ENCODE peak calls at places on chromosomes 11 and 22, in ten cellular contexts. G is activated CD8-positive, alpha-beta T cell treated with anti-CD3 and anti-CD28 coated beads, Interleukin-2, amount 10 ng/mL, durations not matched to agents 7 days and 5 days; X is C1 segment of cervical spinal cord; V is effector memory CD4-positive, alpha-beta T cell; M is endothelial cell; C is activated T-helper 1 cell treated with anti-CD3 and anti-CD28 coated beads, Interleukin-2, amount 50 U/mL, for 16 hours; Z is DMS79 treated with DMSO at 0.1 percent for 48 hours; B is T-helper 1 cell; A is stimulated activated CD4-positive, alpha-beta T cell treated with anti-CD3 and anti-CD28 coated beads, Interleukin-1b, Interleukin-23, amount 100 ng/mL, for 24 hours; W is fibroblast of villous mesenchyme. L is an unnamed sample.

GRCh38 chr11:9527481-9528140 is 45.9 kb upstream of the WEE1 start:
- DNase-seq in G (no peak), Z (no peak), X (no peak), A (no peak), V (no peak), B (no peak), M (no peak), W (peak), C (no peak), L (no peak)

GRCh38 chr22:38953577-38954413 is 3.6 kb upstream of the APOBEC3A start:
- DNase-seq in W (no peak), X (no peak), C (no peak), G (peak), Z (no peak), A (peak), B (peak), M (no peak), V (peak), L (peak)

GRCh38 chr11:68196219-68196618 is 16.9 kb downstream of the KMT5B start:
- DNase-seq in B (no peak), V (no peak), A (no peak), G (no peak), M (no peak), X (no peak), W (no peak), Z (no peak), C (no peak), L (no peak)

GRCh38 chr11:10021563-10021962 is 272.5 kb downstream of the SBF2 start:
- DNase-seq in W (no peak), M (no peak), Z (no peak), C (no peak), V (no peak), G (no peak), B (no peak), A (no peak), X (no peak), L (no peak)

GRCh38 chr11:68145120-68145866 is 24.1 kb upstream of the CHKA start:
- DNase-seq in W (no peak), G (no peak), C (no peak), A (no peak), X (no peak), M (no peak), Z (no peak), B (no peak), V (no peak), L (no peak)

GRCh38 chr11:16604784-16605439 is 133.5 kb upstream of the C11orf58 start:
- DNase-seq in X (no peak), A (no peak), W (peak), Z (no peak), C (no peak), G (no peak), B (no peak), M (peak), V (no peak), L (no peak)

GRCh38 chr22:29702931-29703594 is 16.7 kb upstream of the CABP7 start:
- DNase-seq in M (no peak), B (no peak), V (no peak), X (peak), A (no peak), Z (peak), W (no peak), C (no peak), G (no peak), L (no peak)

GRCh38 chr11:61752117-61752924 is at the start of gene MYRF:
- DNase-seq in A (peak), G (peak), C (peak), M (peak), B (peak), W (peak), V (peak), Z (peak), X (peak), L (peak)

GRCh38 chr11:83957038-83957900 is 671.1 kb upstream of the CCDC90B start:
- DNase-seq in B (no peak), M (no peak), G (no peak), X (no peak), W (peak), A (no peak), V (no peak), Z (no peak), C (no peak), L (no peak)

GRCh38 chr22:44883011-44883421 is 126.8 kb downstream of the PHF21B start:
- DNase-seq in V (no peak), W (no peak), Z (no peak), B (no peak), X (no peak), A (no peak), C (no peak), M (no peak), G (no peak), L (no peak)

GRCh38 chr11:86671386-86672006 is 920 bp downstream of the ME3 start:
- DNase-seq in G (no peak), B (no peak), W (peak), C (no peak), A (no peak), Z (peak), V (no peak), M (peak), X (peak), L (no peak)

GRCh38 chr11:77619576-77620198 is 17.9 kb downstream of the CLNS1A start:
- DNase-seq in B (peak), X (no peak), Z (peak), C (no peak), V (no peak), G (peak), M (peak), W (peak), A (no peak), L (no peak)

GRCh38 chr22:47086596-47087248 is 324.3 kb downstream of the TBC1D22A start:
- DNase-seq in X (no peak), C (no peak), Z (no peak), W (no peak), B (no peak), A (no peak), M (no peak), V (no peak), G (no peak), L (no peak)

GRCh38 chr11:61277973-61278565 is 17.0 kb downstream of the VWCE start:
- DNase-seq in V (no peak), X (no peak), C (no peak), B (no peak), Z (no peak), A (no peak), M (no peak), W (no peak), G (no peak), L (no peak)

GRCh38 chr22:36528336-36528735 is 630 bp downstream of the EIF3D start:
- DNase-seq in V (no peak), B (peak), A (no peak), M (no peak), X (no peak), C (no peak), W (peak), Z (peak), G (no peak), L (no peak)

GRCh38 chr22:50009765-50010675 is 2.5 kb downstream of the IL17REL start:
- DNase-seq in B (no peak), X (no peak), Z (no peak), M (peak), V (no peak), A (no peak), G (no peak), W (no peak), C (no peak), L (peak)

GRCh38 chr11:58059011-58059358 is 28.2 kb downstream of the OR6Q1 start:
- DNase-seq in M (no peak), G (no peak), W (peak), B (no peak), C (no peak), X (no peak), A (no peak), Z (no peak), V (no peak), L (no peak)

GRCh38 chr11:113681711-113682410 is 24.2 kb downstream of the TMPRSS5 start:
- DNase-seq in G (no peak), V (no peak), W (no peak), X (no peak), Z (peak), A (no peak), B (no peak), M (no peak), C (no peak), L (no peak)

GRCh38 chr11:9002920-9003572 is 755 bp downstream of the NRIP3 start:
- DNase-seq in C (no peak), G (no peak), X (no peak), V (no peak), W (no peak), Z (peak), B (no peak), M (no peak), A (no peak), L (no peak)

GRCh38 chr11:74989269-74989655 is 529 bp downstream of the NEU3 start:
- DNase-seq in A (no peak), B (peak), W (no peak), C (no peak), X (no peak), V (no peak), G (no peak), Z (peak), M (no peak), L (no peak)

GRCh38 chr11:15867886-15868285 is 488.5 kb downstream of the SOX6 start:
- DNase-seq in Z (no peak), A (no peak), X (no peak), B (no peak), C (no peak), W (peak), M (no peak), G (no peak), V (no peak), L (no peak)

GRCh38 chr11:70454197-70454767 is 56.0 kb downstream of the CTTN start:
- DNase-seq in W (no peak), B (no peak), Z (peak), V (no peak), A (no peak), C (no peak), X (no peak), M (no peak), G (no peak), L (no peak)

GRCh38 chr11:47861762-47862161 is 13.6 kb upstream of the NUP160 start:
- DNase-seq in B (no peak), M (no peak), C (no peak), Z (no peak), A (no peak), W (peak), V (no peak), G (no peak), X (no peak), L (no peak)

GRCh38 chr11:116503216-116504160 is 269.3 kb downstream of the BUD13 start:
- DNase-seq in G (no peak), Z (no peak), M (no peak), W (no peak), V (no peak), C (no peak), A (no peak), B (no peak), X (no peak), L (no peak)

GRCh38 chr11:46896719-46897406 is 21.5 kb downstream of the LRP4 start:
- DNase-seq in B (no peak), Z (peak), G (peak), X (no peak), M (no peak), A (no peak), V (no peak), W (peak), C (no peak), L (no peak)

GRCh38 chr22:49010086-49010863 is 817.4 kb downstream of the BRD1 start:
- DNase-seq in X (no peak), M (no peak), C (no peak), W (no peak), A (no peak), G (peak), Z (no peak), V (no peak), B (no peak), L (no peak)

GRCh38 chr11:118939948-118940598 is 14.3 kb upstream of the BCL9L start:
- DNase-seq in X (no peak), B (no peak), G (peak), C (no peak), V (no peak), A (no peak), W (no peak), Z (no peak), M (peak), L (no peak)

GRCh38 chr11:72814831-72815618 is 814 bp downstream of the ATG16L2 start:
- DNase-seq in B (peak), V (no peak), G (peak), Z (peak), M (peak), W (peak), X (no peak), C (no peak), A (no peak), L (no peak)

GRCh38 chr22:23029521-23030228 is 40.6 kb upstream of the GNAZ start:
- DNase-seq in C (no peak), M (no peak), V (no peak), A (no peak), Z (no peak), W (no peak), G (no peak), X (no peak), B (no peak), L (no peak)

GRCh38 chr11:68117896-68118470 is 3.2 kb downstream of the CHKA start:
- DNase-seq in A (no peak), X (no peak), Z (no peak), B (no peak), G (no peak), V (no peak), C (no peak), M (no peak), W (no peak), L (no peak)

GRCh38 chr11:102527701-102528100 is 2.8 kb downstream of the MMP7 start:
- DNase-seq in C (no peak), M (no peak), W (peak), B (no peak), A (no peak), Z (no peak), X (no peak), V (no peak), G (no peak), L (no peak)

GRCh38 chr11:61195710-61196109 is 7.6 kb upstream of the PGA3 start:
- DNase-seq in G (no peak), A (no peak), C (no peak), V (no peak), X (no peak), B (no peak), W (no peak), M (no peak), Z (no peak), L (no peak)

GRCh38 chr11:111922803-111923202 is 4.1 kb downstream of the C11orf52 start:
- DNase-seq in G (no peak), V (no peak), W (peak), M (no peak), B (no peak), X (no peak), A (no peak), Z (no peak), C (no peak), L (no peak)

GRCh38 chr11:68099474-68100405 is 21.4 kb downstream of the CHKA start:
- DNase-seq in M (no peak), Z (peak), W (peak), V (no peak), A (no peak), X (no peak), G (peak), C (no peak), B (peak), L (no peak)

GRCh38 chr22:29102300-29102699 is 29.5 kb downstream of the KREMEN1 start:
- DNase-seq in M (no peak), Z (no peak), X (no peak), G (no peak), B (no peak), C (no peak), A (no peak), W (no peak), V (no peak), L (no peak)

GRCh38 chr11:72522186-72522585 is 87.9 kb upstream of the CLPB start:
- DNase-seq in W (no peak), C (no peak), M (no peak), V (no peak), A (no peak), Z (no peak), B (no peak), X (no peak), G (no peak), L (no peak)

GRCh38 chr22:43183496-43184263 is 3.3 kb downstream of the TTLL12 start:
- DNase-seq in M (no peak), X (no peak), Z (no peak), G (no peak), C (no peak), A (no peak), W (peak), V (no peak), B (no peak), L (no peak)

GRCh38 chr11:66857927-66858185 is 992 bp downstream of the LRFN4 start:
- DNase-seq in G (no peak), X (no peak), B (no peak), Z (no peak), C (no peak), A (no peak), W (no peak), M (no peak), V (no peak), L (no peak)